ENCODE peak calls at places on chromosomes 13 and 19, in seven cellular contexts. L, W, R, S, D, Z and A are unnamed samples.

GRCh38 chr19:11261902-11262839 is at the start of gene DOCK6:
- DNase-seq in R (peak), L (no peak), S (no peak), W (no peak), D (peak), Z (no peak), A (peak)

GRCh38 chr19:289651-290538 is 1.3 kb downstream of the PLPP2 start:
- DNase-seq in Z (peak), S (no peak), D (no peak), R (peak), L (no peak), W (no peak), A (peak)

GRCh38 chr13:19959141-19959830 is 759 bp downstream of the ZMYM2 start:
- DNase-seq in R (peak), S (no peak), D (peak), W (peak), Z (no peak), L (peak), A (peak)

GRCh38 chr19:5060591-5061339 is 91.9 kb downstream of the KDM4B start:
- DNase-seq in R (no peak), D (no peak), Z (no peak), W (no peak), L (no peak), S (no peak), A (no peak)

GRCh38 chr13:97653741-97654140 is 219.8 kb downstream of the RAP2A start:
- DNase-seq in W (no peak), S (no peak), Z (no peak), L (no peak), D (peak), R (no peak), A (no peak)

GRCh38 chr19:3785464-3785937 is 680 bp downstream of the MATK start:
- DNase-seq in L (no peak), W (no peak), R (peak), D (no peak), Z (no peak), S (no peak), A (peak)

GRCh38 chr13:99228737-99229691 is 28.4 kb downstream of the UBAC2 start:
- DNase-seq in D (no peak), W (no peak), S (no peak), Z (peak), L (no peak), R (no peak), A (no peak)

GRCh38 chr13:99294198-99294597 is 13.0 kb downstream of the GPR183 start:
- DNase-seq in D (no peak), S (no peak), W (no peak), L (no peak), Z (no peak), R (no peak), A (no peak)

GRCh38 chr13:80337011-80337688 is 3.8 kb downstream of the SPRY2 start:
- DNase-seq in R (no peak), S (no peak), L (no peak), D (peak), Z (no peak), W (no peak), A (no peak)

GRCh38 chr19:45253396-45254027 is 2.4 kb downstream of the MARK4 start:
- DNase-seq in L (no peak), W (no peak), Z (peak), R (no peak), S (no peak), D (no peak), A (no peak)

GRCh38 chr19:38731654-38732301 is 12.5 kb downstream of the CAPN12 start:
- DNase-seq in L (no peak), R (no peak), D (no peak), W (no peak), S (no peak), Z (no peak), A (peak)

GRCh38 chr13:76874466-76874865 is 11.7 kb downstream of the KCTD12 start:
- DNase-seq in Z (no peak), R (no peak), S (no peak), L (no peak), D (no peak), W (no peak), A (no peak)